ENCODE peak calls at places on chromosomes 1 and 21, in six cellular contexts. S, B, K, E, U and M are unnamed samples.

GRCh38 chr1:241225741-241226140 is 131.3 kb downstream of the RGS7 start:
- DNase-seq in S (no peak), B (no peak), K (no peak), E (no peak), U (no peak), M (no peak)

GRCh38 chr1:222157612-222158011 is 390.3 kb downstream of the HHIPL2 start:
- DNase-seq in S (no peak), B (no peak), K (no peak), E (no peak), U (no peak), M (no peak)

GRCh38 chr1:32878637-32879041 is 7.7 kb upstream of the HPCA start:
- DNase-seq in S (no peak), B (no peak), K (no peak), E (no peak), U (no peak), M (no peak)

GRCh38 chr1:114458208-114458777 is 52.7 kb downstream of the TRIM33 start:
- DNase-seq in S (no peak), B (peak; percentile 74), K (no peak), E (peak; percentile 18), U (no peak), M (no peak)

GRCh38 chr1:55311057-55311631 is 96.0 kb upstream of the USP24 start:
- DNase-seq in S (no peak), B (peak; percentile 29), K (no peak), E (peak; percentile 39), U (no peak), M (no peak)

GRCh38 chr1:8431028-8431427 is 113.1 kb downstream of the SLC45A1 start:
- DNase-seq in S (no peak), B (no peak), K (peak; percentile 30), E (no peak), U (no peak), M (no peak)

GRCh38 chr1:15428815-15429435 is 9.3 kb upstream of the CTRC start:
- DNase-seq in S (no peak), B (no peak), K (no peak), E (no peak), U (no peak), M (no peak)

GRCh38 chr1:98991127-98992003 is 13.3 kb downstream of the PLPPR5 start:
- DNase-seq in S (no peak), B (peak; percentile 97), K (no peak), E (peak; percentile 63), U (no peak), M (no peak)

GRCh38 chr1:237562247-237562823 is 328.4 kb downstream of the ZP4 start:
- DNase-seq in S (peak; percentile 27), B (peak; percentile 72), K (no peak), E (peak; percentile 55), U (peak; percentile 10), M (peak; percentile 38)

GRCh38 chr1:224565186-224565585 is 50.9 kb upstream of the CNIH3 start:
- DNase-seq in S (no peak), B (peak; percentile 91), K (no peak), E (peak; percentile 91), U (no peak), M (no peak)

GRCh38 chr21:18168108-18168507 is 76.5 kb upstream of the CHODL start:
- DNase-seq in S (no peak), B (no peak), K (no peak), E (no peak), U (no peak), M (no peak)

GRCh38 chr1:187157115-187157514 is 328.4 kb downstream of the PLA2G4A start:
- DNase-seq in S (no peak), B (no peak), K (no peak), E (no peak), U (no peak), M (no peak)

GRCh38 chr1:176796583-176796982 is 333.6 kb downstream of the PAPPA2 start:
- DNase-seq in S (no peak), B (no peak), K (no peak), E (no peak), U (no peak), M (no peak)

GRCh38 chr1:23791434-23792047 is 596 bp downstream of the LYPLA2 start:
- DNase-seq in S (peak; percentile 61), B (peak; percentile 62), K (peak; percentile 21), E (no peak), U (no peak), M (no peak)

GRCh38 chr1:31040038-31040437 is 25.5 kb downstream of the PUM1 start:
- DNase-seq in S (no peak), B (no peak), K (no peak), E (no peak), U (no peak), M (no peak)

GRCh38 chr1:149927056-149927534 is 508 bp downstream of the SF3B4 start:
- DNase-seq in S (no peak), B (peak; percentile 74), K (no peak), E (no peak), U (no peak), M (no peak)